ENCODE peak calls at places on chromosomes 16 and 17, in eight cellular contexts. One of them, this sample, is unnamed.

GRCh38 chr16:12504312-12504711 is 299.4 kb downstream of the CPPED1 start:
- DNase-seq in T-helper 17 cell: no peak
- DNase-seq in stimulated activated naive B cell treated with anti-CD40 and anti-IgM and Interleukin-4, amounts not matched to agents 10 μg/mL and 1 μg/mL and 100 μg/mL, for 72 hours: no peak
- DNase-seq in activated T-cell treated with anti-CD3 and anti-CD28 coated beads for 48 hours: no peak
- DNase-seq in AG10803: no peak
- DNase-seq in activated CD4-positive, alpha-beta T cell treated with anti-CD3 and anti-CD28 coated beads, Interleukin-2, amount 50 U/mL, for 48 hours: no peak
- DNase-seq in GM23248: no peak
- DNase-seq in HuH-7: no peak
- DNase-seq in this sample: no peak

GRCh38 chr16:81927561-81928185 is 83.6 kb downstream of the SDR42E1 start:
- DNase-seq in T-helper 17 cell: no peak
- DNase-seq in stimulated activated naive B cell treated with anti-CD40 and anti-IgM and Interleukin-4, amounts not matched to agents 10 μg/mL and 1 μg/mL and 100 μg/mL, for 72 hours: no peak
- DNase-seq in activated T-cell treated with anti-CD3 and anti-CD28 coated beads for 48 hours: no peak
- DNase-seq in AG10803: no peak
- DNase-seq in activated CD4-positive, alpha-beta T cell treated with anti-CD3 and anti-CD28 coated beads, Interleukin-2, amount 50 U/mL, for 48 hours: no peak
- DNase-seq in GM23248: no peak
- DNase-seq in HuH-7: no peak
- DNase-seq in this sample: no peak

GRCh38 chr16:78503501-78504110 is 404.2 kb downstream of the WWOX start:
- DNase-seq in T-helper 17 cell: no peak
- DNase-seq in stimulated activated naive B cell treated with anti-CD40 and anti-IgM and Interleukin-4, amounts not matched to agents 10 μg/mL and 1 μg/mL and 100 μg/mL, for 72 hours: peak
- DNase-seq in activated T-cell treated with anti-CD3 and anti-CD28 coated beads for 48 hours: no peak
- DNase-seq in AG10803: peak
- DNase-seq in activated CD4-positive, alpha-beta T cell treated with anti-CD3 and anti-CD28 coated beads, Interleukin-2, amount 50 U/mL, for 48 hours: peak
- DNase-seq in GM23248: peak
- DNase-seq in HuH-7: no peak
- DNase-seq in this sample: peak

GRCh38 chr17:45287526-45288264 is 25.8 kb upstream of the SPATA32 start:
- DNase-seq in T-helper 17 cell: no peak
- DNase-seq in stimulated activated naive B cell treated with anti-CD40 and anti-IgM and Interleukin-4, amounts not matched to agents 10 μg/mL and 1 μg/mL and 100 μg/mL, for 72 hours: no peak
- DNase-seq in activated T-cell treated with anti-CD3 and anti-CD28 coated beads for 48 hours: no peak
- DNase-seq in AG10803: peak
- DNase-seq in activated CD4-positive, alpha-beta T cell treated with anti-CD3 and anti-CD28 coated beads, Interleukin-2, amount 50 U/mL, for 48 hours: no peak
- DNase-seq in GM23248: no peak
- DNase-seq in HuH-7: no peak
- DNase-seq in this sample: peak

GRCh38 chr17:45320349-45320930 is 3.6 kb upstream of the MAP3K14 start:
- DNase-seq in T-helper 17 cell: no peak
- DNase-seq in stimulated activated naive B cell treated with anti-CD40 and anti-IgM and Interleukin-4, amounts not matched to agents 10 μg/mL and 1 μg/mL and 100 μg/mL, for 72 hours: no peak
- DNase-seq in activated T-cell treated with anti-CD3 and anti-CD28 coated beads for 48 hours: no peak
- DNase-seq in AG10803: peak
- DNase-seq in activated CD4-positive, alpha-beta T cell treated with anti-CD3 and anti-CD28 coated beads, Interleukin-2, amount 50 U/mL, for 48 hours: no peak
- DNase-seq in GM23248: peak
- DNase-seq in HuH-7: no peak
- DNase-seq in this sample: peak

GRCh38 chr16:57887711-57888110 is 83.2 kb downstream of the CNGB1 start:
- DNase-seq in T-helper 17 cell: no peak
- DNase-seq in stimulated activated naive B cell treated with anti-CD40 and anti-IgM and Interleukin-4, amounts not matched to agents 10 μg/mL and 1 μg/mL and 100 μg/mL, for 72 hours: no peak
- DNase-seq in activated T-cell treated with anti-CD3 and anti-CD28 coated beads for 48 hours: no peak
- DNase-seq in AG10803: no peak
- DNase-seq in activated CD4-positive, alpha-beta T cell treated with anti-CD3 and anti-CD28 coated beads, Interleukin-2, amount 50 U/mL, for 48 hours: no peak
- DNase-seq in GM23248: no peak
- DNase-seq in HuH-7: no peak
- DNase-seq in this sample: no peak

GRCh38 chr17:49508061-49508865 is 13.2 kb downstream of the NGFR start:
- DNase-seq in T-helper 17 cell: no peak
- DNase-seq in stimulated activated naive B cell treated with anti-CD40 and anti-IgM and Interleukin-4, amounts not matched to agents 10 μg/mL and 1 μg/mL and 100 μg/mL, for 72 hours: no peak
- DNase-seq in activated T-cell treated with anti-CD3 and anti-CD28 coated beads for 48 hours: no peak
- DNase-seq in AG10803: peak
- DNase-seq in activated CD4-positive, alpha-beta T cell treated with anti-CD3 and anti-CD28 coated beads, Interleukin-2, amount 50 U/mL, for 48 hours: no peak
- DNase-seq in GM23248: peak
- DNase-seq in HuH-7: no peak
- DNase-seq in this sample: peak

GRCh38 chr17:76529224-76529642 is 8.3 kb downstream of the CYGB start:
- DNase-seq in T-helper 17 cell: no peak
- DNase-seq in stimulated activated naive B cell treated with anti-CD40 and anti-IgM and Interleukin-4, amounts not matched to agents 10 μg/mL and 1 μg/mL and 100 μg/mL, for 72 hours: no peak
- DNase-seq in activated T-cell treated with anti-CD3 and anti-CD28 coated beads for 48 hours: no peak
- DNase-seq in AG10803: peak
- DNase-seq in activated CD4-positive, alpha-beta T cell treated with anti-CD3 and anti-CD28 coated beads, Interleukin-2, amount 50 U/mL, for 48 hours: no peak
- DNase-seq in GM23248: peak
- DNase-seq in HuH-7: no peak
- DNase-seq in this sample: peak

GRCh38 chr17:36534117-36534880 is at the start of gene MYO19:
- DNase-seq in T-helper 17 cell: peak
- DNase-seq in stimulated activated naive B cell treated with anti-CD40 and anti-IgM and Interleukin-4, amounts not matched to agents 10 μg/mL and 1 μg/mL and 100 μg/mL, for 72 hours: peak
- DNase-seq in activated T-cell treated with anti-CD3 and anti-CD28 coated beads for 48 hours: peak
- DNase-seq in AG10803: peak
- DNase-seq in activated CD4-positive, alpha-beta T cell treated with anti-CD3 and anti-CD28 coated beads, Interleukin-2, amount 50 U/mL, for 48 hours: peak
- DNase-seq in GM23248: peak
- DNase-seq in HuH-7: peak
- DNase-seq in this sample: peak

GRCh38 chr17:43908111-43908721 is 880 bp upstream of the MPP2 start:
- DNase-seq in T-helper 17 cell: no peak
- DNase-seq in stimulated activated naive B cell treated with anti-CD40 and anti-IgM and Interleukin-4, amounts not matched to agents 10 μg/mL and 1 μg/mL and 100 μg/mL, for 72 hours: no peak
- DNase-seq in activated T-cell treated with anti-CD3 and anti-CD28 coated beads for 48 hours: peak
- DNase-seq in AG10803: peak
- DNase-seq in activated CD4-positive, alpha-beta T cell treated with anti-CD3 and anti-CD28 coated beads, Interleukin-2, amount 50 U/mL, for 48 hours: peak
- DNase-seq in GM23248: peak
- DNase-seq in HuH-7: peak
- DNase-seq in this sample: peak

GRCh38 chr16:57694556-57695377 is at the start of gene DRC7:
- DNase-seq in T-helper 17 cell: no peak
- DNase-seq in stimulated activated naive B cell treated with anti-CD40 and anti-IgM and Interleukin-4, amounts not matched to agents 10 μg/mL and 1 μg/mL and 100 μg/mL, for 72 hours: peak
- DNase-seq in activated T-cell treated with anti-CD3 and anti-CD28 coated beads for 48 hours: no peak
- DNase-seq in AG10803: no peak
- DNase-seq in activated CD4-positive, alpha-beta T cell treated with anti-CD3 and anti-CD28 coated beads, Interleukin-2, amount 50 U/mL, for 48 hours: peak
- DNase-seq in GM23248: peak
- DNase-seq in HuH-7: peak
- DNase-seq in this sample: peak

GRCh38 chr17:8210761-8211458 is 535 bp upstream of the AURKB start:
- DNase-seq in T-helper 17 cell: no peak
- DNase-seq in stimulated activated naive B cell treated with anti-CD40 and anti-IgM and Interleukin-4, amounts not matched to agents 10 μg/mL and 1 μg/mL and 100 μg/mL, for 72 hours: no peak
- DNase-seq in activated T-cell treated with anti-CD3 and anti-CD28 coated beads for 48 hours: no peak
- DNase-seq in AG10803: no peak
- DNase-seq in activated CD4-positive, alpha-beta T cell treated with anti-CD3 and anti-CD28 coated beads, Interleukin-2, amount 50 U/mL, for 48 hours: peak
- DNase-seq in GM23248: peak
- DNase-seq in HuH-7: no peak
- DNase-seq in this sample: no peak

GRCh38 chr16:88772871-88773811 is 11.9 kb downstream of the PIEZO1 start:
- DNase-seq in T-helper 17 cell: no peak
- DNase-seq in stimulated activated naive B cell treated with anti-CD40 and anti-IgM and Interleukin-4, amounts not matched to agents 10 μg/mL and 1 μg/mL and 100 μg/mL, for 72 hours: no peak
- DNase-seq in activated T-cell treated with anti-CD3 and anti-CD28 coated beads for 48 hours: no peak
- DNase-seq in AG10803: peak
- DNase-seq in activated CD4-positive, alpha-beta T cell treated with anti-CD3 and anti-CD28 coated beads, Interleukin-2, amount 50 U/mL, for 48 hours: no peak
- DNase-seq in GM23248: peak
- DNase-seq in HuH-7: no peak
- DNase-seq in this sample: peak

GRCh38 chr16:51853586-51853985 is 693.4 kb downstream of the TOX3 start:
- DNase-seq in T-helper 17 cell: no peak
- DNase-seq in stimulated activated naive B cell treated with anti-CD40 and anti-IgM and Interleukin-4, amounts not matched to agents 10 μg/mL and 1 μg/mL and 100 μg/mL, for 72 hours: no peak
- DNase-seq in activated T-cell treated with anti-CD3 and anti-CD28 coated beads for 48 hours: no peak
- DNase-seq in AG10803: no peak
- DNase-seq in activated CD4-positive, alpha-beta T cell treated with anti-CD3 and anti-CD28 coated beads, Interleukin-2, amount 50 U/mL, for 48 hours: no peak
- DNase-seq in GM23248: no peak
- DNase-seq in HuH-7: no peak
- DNase-seq in this sample: no peak

GRCh38 chr16:87563022-87563421 is 39.3 kb upstream of the JPH3 start:
- DNase-seq in T-helper 17 cell: no peak
- DNase-seq in stimulated activated naive B cell treated with anti-CD40 and anti-IgM and Interleukin-4, amounts not matched to agents 10 μg/mL and 1 μg/mL and 100 μg/mL, for 72 hours: no peak
- DNase-seq in activated T-cell treated with anti-CD3 and anti-CD28 coated beads for 48 hours: no peak
- DNase-seq in AG10803: no peak
- DNase-seq in activated CD4-positive, alpha-beta T cell treated with anti-CD3 and anti-CD28 coated beads, Interleukin-2, amount 50 U/mL, for 48 hours: no peak
- DNase-seq in GM23248: no peak
- DNase-seq in HuH-7: no peak
- DNase-seq in this sample: no peak

GRCh38 chr16:88649924-88650748 is 717 bp downstream of the CYBA start:
- DNase-seq in T-helper 17 cell: no peak
- DNase-seq in stimulated activated naive B cell treated with anti-CD40 and anti-IgM and Interleukin-4, amounts not matched to agents 10 μg/mL and 1 μg/mL and 100 μg/mL, for 72 hours: peak
- DNase-seq in activated T-cell treated with anti-CD3 and anti-CD28 coated beads for 48 hours: no peak
- DNase-seq in AG10803: peak
- DNase-seq in activated CD4-positive, alpha-beta T cell treated with anti-CD3 and anti-CD28 coated beads, Interleukin-2, amount 50 U/mL, for 48 hours: peak
- DNase-seq in GM23248: peak
- DNase-seq in HuH-7: peak
- DNase-seq in this sample: no peak

GRCh38 chr17:81646869-81647600 is 9.3 kb downstream of the PDE6G start:
- DNase-seq in T-helper 17 cell: no peak
- DNase-seq in stimulated activated naive B cell treated with anti-CD40 and anti-IgM and Interleukin-4, amounts not matched to agents 10 μg/mL and 1 μg/mL and 100 μg/mL, for 72 hours: no peak
- DNase-seq in activated T-cell treated with anti-CD3 and anti-CD28 coated beads for 48 hours: no peak
- DNase-seq in AG10803: no peak
- DNase-seq in activated CD4-positive, alpha-beta T cell treated with anti-CD3 and anti-CD28 coated beads, Interleukin-2, amount 50 U/mL, for 48 hours: no peak
- DNase-seq in GM23248: no peak
- DNase-seq in HuH-7: no peak
- DNase-seq in this sample: no peak

GRCh38 chr17:72244942-72245341 is 124.1 kb downstream of the SOX9 start:
- DNase-seq in T-helper 17 cell: no peak
- DNase-seq in stimulated activated naive B cell treated with anti-CD40 and anti-IgM and Interleukin-4, amounts not matched to agents 10 μg/mL and 1 μg/mL and 100 μg/mL, for 72 hours: no peak
- DNase-seq in activated T-cell treated with anti-CD3 and anti-CD28 coated beads for 48 hours: no peak
- DNase-seq in AG10803: no peak
- DNase-seq in activated CD4-positive, alpha-beta T cell treated with anti-CD3 and anti-CD28 coated beads, Interleukin-2, amount 50 U/mL, for 48 hours: no peak
- DNase-seq in GM23248: no peak
- DNase-seq in HuH-7: no peak
- DNase-seq in this sample: no peak